ENCODE peak calls at places on chromosomes 6 and 20, in ten cellular contexts. E is stomach, O is pancreas, I is left ventricle myocardium inferior, U is left lung, D is IMR-90, G is body of pancreas, L is psoas muscle, R is sigmoid colon, H is prostate gland. Q is an unnamed sample.
A peak's percentile ranks its signal among the peaks of the same experiment; 100 is the strongest.

GRCh38 chr6:36947570-36948351 is 6.8 kb upstream of the PI16 start:
- DNase-seq in D (peak; percentile 24), U (no peak), E (no peak), I (no peak), O (no peak), G (no peak), R (no peak), L (no peak), H (no peak), Q (no peak)

GRCh38 chr6:112335736-112336135 is 11.4 kb upstream of the RFPL4B start:
- DNase-seq in O (no peak), E (no peak), R (no peak), H (no peak), G (no peak), U (no peak), D (no peak), L (no peak), I (no peak), Q (no peak)

GRCh38 chr20:23874747-23875146 is 4.8 kb downstream of the CST5 start:
- DNase-seq in H (no peak), O (no peak), I (no peak), U (no peak), E (no peak), L (no peak), G (no peak), R (no peak), D (no peak), Q (no peak)

GRCh38 chr6:84825461-84825860 is 61.1 kb upstream of the TBX18 start:
- DNase-seq in L (no peak), R (no peak), I (no peak), D (no peak), O (no peak), U (no peak), E (no peak), H (no peak), G (no peak), Q (no peak)

GRCh38 chr20:36574278-36575065 is 1.1 kb downstream of the TGIF2 start:
- DNase-seq in H (peak; percentile 20), L (peak; percentile 44), U (peak; percentile 58), G (peak; percentile 70), D (peak; percentile 38), R (peak; percentile 80), I (peak; percentile 42), E (peak; percentile 51), O (peak; percentile 85), Q (peak; percentile 72)

GRCh38 chr6:113120577-113121285 is 736.4 kb upstream of the MARCKS start:
- DNase-seq in E (no peak), U (peak; percentile 30), O (no peak), I (no peak), R (no peak), G (peak; percentile 19), H (no peak), D (peak; percentile 93), L (no peak), Q (no peak)

GRCh38 chr6:148427333-148427732 is 84.7 kb downstream of the SASH1 start:
- DNase-seq in L (no peak), I (no peak), U (no peak), D (peak; percentile 20), H (no peak), G (no peak), R (no peak), O (no peak), E (no peak), Q (no peak)

GRCh38 chr20:23644159-23644558 is 6.4 kb upstream of the CST3 start:
- DNase-seq in U (no peak), L (no peak), E (no peak), I (no peak), O (no peak), D (no peak), R (no peak), H (no peak), G (no peak), Q (no peak)

GRCh38 chr6:41428402-41428994 is 93.1 kb downstream of the NCR2 start:
- DNase-seq in H (peak; percentile 44), D (no peak), U (peak; percentile 37), E (peak; percentile 26), G (no peak), R (peak; percentile 84), L (peak; percentile 33), I (no peak), O (no peak), Q (no peak)

GRCh38 chr6:75381878-75382633 is 97.5 kb upstream of the TMEM30A start:
- DNase-seq in I (no peak), E (no peak), O (no peak), H (no peak), R (no peak), D (no peak), U (no peak), L (no peak), G (no peak), Q (no peak)

GRCh38 chr20:2109425-2110210 is 8.0 kb downstream of the STK35 start:
- DNase-seq in E (peak; percentile 56), I (peak; percentile 78), H (no peak), U (no peak), R (peak; percentile 80), D (no peak), L (peak; percentile 31), O (no peak), G (peak; percentile 46), Q (peak; percentile 77)

GRCh38 chr6:169244684-169245383 is 8.8 kb downstream of the THBS2 start:
- DNase-seq in L (no peak), D (no peak), R (no peak), H (no peak), U (peak; percentile 16), E (no peak), I (no peak), O (no peak), G (no peak), Q (no peak)

GRCh38 chr20:62744761-62745160 is 36.1 kb downstream of the NTSR1 start:
- DNase-seq in D (no peak), H (no peak), O (no peak), R (peak; percentile 69), I (peak; percentile 3), L (no peak), U (peak; percentile 14), E (no peak), G (no peak), Q (no peak)
- H3K4me1 ChIP-seq in D (peaks cover 10% of the 10 kb centered on the region), H (no peaks in the 10 kb centered on the region), O (no peaks in the 10 kb centered on the region), R (no peaks in the 10 kb centered on the region), I (peaks cover 13% of the 10 kb centered on the region), L (no peaks in the 10 kb centered on the region), U (no peaks in the 10 kb centered on the region), E (peaks cover 4% of the 10 kb centered on the region), G (no peaks in the 10 kb centered on the region), Q (no peaks in the 10 kb centered on the region)

GRCh38 chr6:159042824-159043181 is 2.0 kb downstream of the TAGAP start:
- DNase-seq in G (no peak), U (no peak), R (no peak), D (no peak), L (no peak), E (no peak), H (no peak), I (no peak), O (no peak), Q (no peak)
- TF ChIP-seq CTCF in G (no peak), U (peak; percentile 43), R (no peak), D (no peak), L (no peak), E (no peak), H (no peak), I (peak; percentile 35), O (no peak), Q (peak; percentile 7)

GRCh38 chr6:158808442-158808833 is 10.7 kb downstream of the EZR start:
- DNase-seq in G (no peak), U (no peak), E (peak; percentile 34), D (no peak), L (no peak), R (no peak), I (no peak), H (peak; percentile 91), O (no peak), Q (no peak)

GRCh38 chr6:158812611-158813010 is 6.6 kb downstream of the EZR start:
- DNase-seq in O (no peak), L (no peak), U (no peak), G (no peak), D (no peak), E (peak; percentile 25), I (no peak), H (no peak), R (no peak), Q (no peak)

GRCh38 chr6:158808918-158809678 is 10.1 kb downstream of the EZR start:
- DNase-seq in O (no peak), E (peak; percentile 27), G (peak; percentile 38), I (no peak), L (no peak), R (no peak), U (no peak), D (no peak), H (no peak), Q (no peak)

GRCh38 chr6:158813032-158813431 is 6.1 kb downstream of the EZR start:
- DNase-seq in U (no peak), I (no peak), L (no peak), O (no peak), H (no peak), E (peak; percentile 22), G (no peak), D (no peak), R (no peak), Q (no peak)

GRCh38 chr6:158810149-158811095 is 8.7 kb downstream of the EZR start:
- DNase-seq in G (no peak), I (no peak), L (no peak), R (no peak), O (no peak), H (no peak), U (no peak), E (no peak), D (no peak), Q (no peak)
- H3K4me1 ChIP-seq in G (peaks cover 92% of the 10 kb centered on the region), I (peaks cover 98% of the 10 kb centered on the region), L (no peaks in the 10 kb centered on the region), R (no peaks in the 10 kb centered on the region), O (peaks cover 53% of the 10 kb centered on the region), H (peaks cover 45% of the 10 kb centered on the region), U (peaks cover 34% of the 10 kb centered on the region), E (peaks cover 97% of the 10 kb centered on the region), D (peaks cover 11% of the 10 kb centered on the region), Q (no peaks in the 10 kb centered on the region)

GRCh38 chr6:32830936-32831335 is 7.6 kb downstream of the TAP2 start:
- DNase-seq in O (no peak), D (no peak), R (no peak), I (no peak), L (no peak), H (no peak), U (no peak), E (no peak), G (no peak), Q (no peak)

GRCh38 chr6:32830017-32830416 is 8.5 kb downstream of the TAP2 start:
- DNase-seq in I (no peak), O (no peak), D (no peak), U (no peak), R (no peak), L (no peak), H (no peak), G (no peak), E (no peak), Q (no peak)

GRCh38 chr6:32826996-32827395 is 10.2 kb upstream of the HLA-DOB start:
- DNase-seq in I (no peak), G (no peak), H (no peak), L (no peak), E (no peak), O (no peak), U (no peak), R (no peak), D (no peak), Q (no peak)

GRCh38 chr6:32829495-32829894 is 9.0 kb downstream of the TAP2 start:
- DNase-seq in L (no peak), O (no peak), G (no peak), D (no peak), H (no peak), R (no peak), I (no peak), U (no peak), E (no peak), Q (no peak)

GRCh38 chr6:32825966-32826365 is 9.2 kb upstream of the HLA-DOB start:
- DNase-seq in O (no peak), D (peak; percentile 55), U (no peak), G (peak; percentile 34), I (no peak), E (no peak), L (no peak), R (no peak), H (no peak), Q (no peak)
- TF ChIP-seq CTCF in O (peak; percentile 20), D (peak; percentile 36), U (no peak), G (peak; percentile 53), I (peak; percentile 62), E (peak; percentile 24), L (peak; percentile 50), R (peak; percentile 5), H (peak; percentile 18), Q (peak; percentile 63)